ENCODE peak calls at places on chromosomes 5 and 9, in ten cellular contexts. One of them, this sample, is unnamed.

GRCh38 chr5:37771731-37772130 is 68.1 kb downstream of the GDNF start:
- DNase-seq in left cardiac atrium: no peak
- DNase-seq in fibroblast of the aortic adventitia: peak; percentile 95
- DNase-seq in right cardiac atrium: no peak
- DNase-seq in activated CD4-positive, alpha-beta memory T cell treated with anti-CD3 and anti-CD28 coated beads for 36 hours: no peak
- DNase-seq in HEK293T: no peak
- DNase-seq in germinal center: no peak
- DNase-seq in choroid plexus epithelial cell: peak; percentile 90
- DNase-seq in amniotic epithelial cell: peak; percentile 100
- DNase-seq in EL: peak; percentile 100
- DNase-seq in this sample: no peak

GRCh38 chr5:390571-391491 is 52.1 kb upstream of the EXOC3 start:
- DNase-seq in amniotic epithelial cell: no peak
- DNase-seq in right cardiac atrium: no peak
- DNase-seq in EL: no peak
- DNase-seq in choroid plexus epithelial cell: no peak
- DNase-seq in fibroblast of the aortic adventitia: no peak
- DNase-seq in germinal center: peak; percentile 1
- DNase-seq in left cardiac atrium: no peak
- DNase-seq in activated CD4-positive, alpha-beta memory T cell treated with anti-CD3 and anti-CD28 coated beads for 36 hours: no peak
- DNase-seq in HEK293T: no peak
- DNase-seq in this sample: peak; percentile 45

GRCh38 chr5:142841511-142842255 is 71.5 kb downstream of the ARHGAP26 start:
- DNase-seq in amniotic epithelial cell: no peak
- DNase-seq in right cardiac atrium: peak; percentile 83
- DNase-seq in left cardiac atrium: peak; percentile 75
- DNase-seq in activated CD4-positive, alpha-beta memory T cell treated with anti-CD3 and anti-CD28 coated beads for 36 hours: no peak
- DNase-seq in HEK293T: no peak
- DNase-seq in EL: no peak
- DNase-seq in fibroblast of the aortic adventitia: peak; percentile 85
- DNase-seq in germinal center: no peak
- DNase-seq in choroid plexus epithelial cell: peak; percentile 37
- DNase-seq in this sample: peak; percentile 87

GRCh38 chr9:112200699-112201098 is 25.6 kb upstream of the SUSD1 start:
- DNase-seq in HEK293T: no peak
- DNase-seq in left cardiac atrium: no peak
- DNase-seq in activated CD4-positive, alpha-beta memory T cell treated with anti-CD3 and anti-CD28 coated beads for 36 hours: no peak
- DNase-seq in EL: no peak
- DNase-seq in choroid plexus epithelial cell: no peak
- DNase-seq in fibroblast of the aortic adventitia: no peak
- DNase-seq in amniotic epithelial cell: no peak
- DNase-seq in germinal center: no peak
- DNase-seq in right cardiac atrium: no peak
- DNase-seq in this sample: no peak

GRCh38 chr5:149210968-149211495 is 60.6 kb upstream of the AFAP1L1 start:
- DNase-seq in choroid plexus epithelial cell: peak; percentile 38
- DNase-seq in EL: no peak
- DNase-seq in left cardiac atrium: no peak
- DNase-seq in fibroblast of the aortic adventitia: no peak
- DNase-seq in HEK293T: no peak
- DNase-seq in activated CD4-positive, alpha-beta memory T cell treated with anti-CD3 and anti-CD28 coated beads for 36 hours: no peak
- DNase-seq in amniotic epithelial cell: no peak
- DNase-seq in germinal center: no peak
- DNase-seq in right cardiac atrium: no peak
- DNase-seq in this sample: no peak

GRCh38 chr5:150058480-150059126 is 27.8 kb downstream of the CSF1R start:
- DNase-seq in choroid plexus epithelial cell: peak; percentile 47
- DNase-seq in right cardiac atrium: no peak
- DNase-seq in left cardiac atrium: no peak
- DNase-seq in germinal center: no peak
- DNase-seq in activated CD4-positive, alpha-beta memory T cell treated with anti-CD3 and anti-CD28 coated beads for 36 hours: no peak
- DNase-seq in HEK293T: no peak
- DNase-seq in amniotic epithelial cell: peak; percentile 37
- DNase-seq in fibroblast of the aortic adventitia: no peak
- DNase-seq in EL: peak; percentile 94
- DNase-seq in this sample: no peak

GRCh38 chr9:129850821-129851540 is 15.7 kb downstream of the USP20 start:
- DNase-seq in activated CD4-positive, alpha-beta memory T cell treated with anti-CD3 and anti-CD28 coated beads for 36 hours: no peak
- DNase-seq in choroid plexus epithelial cell: peak; percentile 73
- DNase-seq in EL: no peak
- DNase-seq in fibroblast of the aortic adventitia: peak; percentile 74
- DNase-seq in right cardiac atrium: no peak
- DNase-seq in germinal center: no peak
- DNase-seq in HEK293T: no peak
- DNase-seq in left cardiac atrium: no peak
- DNase-seq in amniotic epithelial cell: no peak
- DNase-seq in this sample: no peak

GRCh38 chr5:2740849-2741555 is 10.5 kb downstream of the IRX2 start:
- DNase-seq in amniotic epithelial cell: no peak
- DNase-seq in HEK293T: no peak
- DNase-seq in activated CD4-positive, alpha-beta memory T cell treated with anti-CD3 and anti-CD28 coated beads for 36 hours: no peak
- DNase-seq in EL: no peak
- DNase-seq in right cardiac atrium: no peak
- DNase-seq in left cardiac atrium: no peak
- DNase-seq in germinal center: no peak
- DNase-seq in choroid plexus epithelial cell: no peak
- DNase-seq in fibroblast of the aortic adventitia: no peak
- DNase-seq in this sample: no peak

GRCh38 chr9:102069969-102070368 is 331.5 kb upstream of the GRIN3A start:
- DNase-seq in right cardiac atrium: no peak
- DNase-seq in activated CD4-positive, alpha-beta memory T cell treated with anti-CD3 and anti-CD28 coated beads for 36 hours: no peak
- DNase-seq in left cardiac atrium: no peak
- DNase-seq in germinal center: no peak
- DNase-seq in HEK293T: no peak
- DNase-seq in amniotic epithelial cell: no peak
- DNase-seq in choroid plexus epithelial cell: peak; percentile 36
- DNase-seq in EL: no peak
- DNase-seq in fibroblast of the aortic adventitia: no peak
- DNase-seq in this sample: no peak

GRCh38 chr9:19049872-19050636 is 827 bp downstream of the RRAGA start:
- DNase-seq in EL: peak; percentile 61
- DNase-seq in activated CD4-positive, alpha-beta memory T cell treated with anti-CD3 and anti-CD28 coated beads for 36 hours: peak; percentile 25
- DNase-seq in germinal center: peak; percentile 18
- DNase-seq in fibroblast of the aortic adventitia: peak; percentile 44
- DNase-seq in right cardiac atrium: no peak
- DNase-seq in HEK293T: peak; percentile 23
- DNase-seq in left cardiac atrium: no peak
- DNase-seq in amniotic epithelial cell: peak; percentile 27
- DNase-seq in choroid plexus epithelial cell: peak; percentile 56
- DNase-seq in this sample: no peak

GRCh38 chr5:171770153-171770552 is 15.5 kb upstream of the SMIM23 start:
- DNase-seq in activated CD4-positive, alpha-beta memory T cell treated with anti-CD3 and anti-CD28 coated beads for 36 hours: no peak
- DNase-seq in right cardiac atrium: no peak
- DNase-seq in left cardiac atrium: no peak
- DNase-seq in germinal center: no peak
- DNase-seq in amniotic epithelial cell: no peak
- DNase-seq in choroid plexus epithelial cell: no peak
- DNase-seq in HEK293T: no peak
- DNase-seq in fibroblast of the aortic adventitia: no peak
- DNase-seq in EL: no peak
- DNase-seq in this sample: no peak

GRCh38 chr9:13487071-13487470 is 207.6 kb upstream of the MPDZ start:
- DNase-seq in left cardiac atrium: no peak
- DNase-seq in choroid plexus epithelial cell: no peak
- DNase-seq in HEK293T: no peak
- DNase-seq in amniotic epithelial cell: no peak
- DNase-seq in activated CD4-positive, alpha-beta memory T cell treated with anti-CD3 and anti-CD28 coated beads for 36 hours: no peak
- DNase-seq in fibroblast of the aortic adventitia: no peak
- DNase-seq in EL: no peak
- DNase-seq in germinal center: no peak
- DNase-seq in right cardiac atrium: no peak
- DNase-seq in this sample: no peak

GRCh38 chr5:149426931-149427330 is 47.8 kb upstream of the IL17B start:
- DNase-seq in activated CD4-positive, alpha-beta memory T cell treated with anti-CD3 and anti-CD28 coated beads for 36 hours: no peak
- DNase-seq in amniotic epithelial cell: no peak
- DNase-seq in fibroblast of the aortic adventitia: no peak
- DNase-seq in germinal center: no peak
- DNase-seq in EL: peak; percentile 60
- DNase-seq in HEK293T: no peak
- DNase-seq in right cardiac atrium: no peak
- DNase-seq in left cardiac atrium: no peak
- DNase-seq in choroid plexus epithelial cell: peak; percentile 50
- DNase-seq in this sample: no peak

GRCh38 chr5:558326-558725 is 34.1 kb upstream of the SLC9A3 start:
- DNase-seq in left cardiac atrium: no peak
- DNase-seq in germinal center: no peak
- DNase-seq in activated CD4-positive, alpha-beta memory T cell treated with anti-CD3 and anti-CD28 coated beads for 36 hours: peak; percentile 6
- DNase-seq in EL: no peak
- DNase-seq in right cardiac atrium: no peak
- DNase-seq in amniotic epithelial cell: no peak
- DNase-seq in fibroblast of the aortic adventitia: no peak
- DNase-seq in HEK293T: no peak
- DNase-seq in choroid plexus epithelial cell: no peak
- DNase-seq in this sample: no peak

GRCh38 chr5:37740331-37741066 is 99.3 kb downstream of the GDNF start:
- DNase-seq in activated CD4-positive, alpha-beta memory T cell treated with anti-CD3 and anti-CD28 coated beads for 36 hours: no peak
- DNase-seq in amniotic epithelial cell: peak; percentile 77
- DNase-seq in fibroblast of the aortic adventitia: peak; percentile 73
- DNase-seq in germinal center: no peak
- DNase-seq in EL: peak; percentile 66
- DNase-seq in HEK293T: no peak
- DNase-seq in choroid plexus epithelial cell: peak; percentile 65
- DNase-seq in right cardiac atrium: no peak
- DNase-seq in left cardiac atrium: no peak
- DNase-seq in this sample: no peak

GRCh38 chr9:110048976-110049698 is 158.8 kb downstream of the C9orf152 start:
- DNase-seq in right cardiac atrium: peak; percentile 56
- DNase-seq in germinal center: peak; percentile 31
- DNase-seq in left cardiac atrium: peak; percentile 38
- DNase-seq in fibroblast of the aortic adventitia: peak; percentile 58
- DNase-seq in amniotic epithelial cell: peak; percentile 42
- DNase-seq in EL: peak; percentile 52
- DNase-seq in activated CD4-positive, alpha-beta memory T cell treated with anti-CD3 and anti-CD28 coated beads for 36 hours: peak; percentile 20
- DNase-seq in HEK293T: peak; percentile 43
- DNase-seq in choroid plexus epithelial cell: peak; percentile 57
- DNase-seq in this sample: no peak

GRCh38 chr9:5305741-5306140 is 1.2 kb upstream of the RLN2 start:
- DNase-seq in EL: peak; percentile 70
- DNase-seq in HEK293T: no peak
- DNase-seq in left cardiac atrium: no peak
- DNase-seq in germinal center: no peak
- DNase-seq in activated CD4-positive, alpha-beta memory T cell treated with anti-CD3 and anti-CD28 coated beads for 36 hours: no peak
- DNase-seq in choroid plexus epithelial cell: no peak
- DNase-seq in right cardiac atrium: no peak
- DNase-seq in fibroblast of the aortic adventitia: no peak
- DNase-seq in amniotic epithelial cell: no peak
- DNase-seq in this sample: no peak

GRCh38 chr5:64972591-64972990 is 203.9 kb downstream of the CWC27 start:
- DNase-seq in germinal center: no peak
- DNase-seq in right cardiac atrium: no peak
- DNase-seq in HEK293T: no peak
- DNase-seq in fibroblast of the aortic adventitia: no peak
- DNase-seq in activated CD4-positive, alpha-beta memory T cell treated with anti-CD3 and anti-CD28 coated beads for 36 hours: no peak
- DNase-seq in EL: peak; percentile 10
- DNase-seq in choroid plexus epithelial cell: peak; percentile 5
- DNase-seq in left cardiac atrium: no peak
- DNase-seq in amniotic epithelial cell: peak; percentile 52
- DNase-seq in this sample: no peak

GRCh38 chr9:86836797-86837196 is 110.5 kb downstream of the GAS1 start:
- DNase-seq in EL: no peak
- DNase-seq in activated CD4-positive, alpha-beta memory T cell treated with anti-CD3 and anti-CD28 coated beads for 36 hours: no peak
- DNase-seq in right cardiac atrium: no peak
- DNase-seq in fibroblast of the aortic adventitia: no peak
- DNase-seq in amniotic epithelial cell: no peak
- DNase-seq in germinal center: no peak
- DNase-seq in HEK293T: no peak
- DNase-seq in choroid plexus epithelial cell: no peak
- DNase-seq in left cardiac atrium: no peak
- DNase-seq in this sample: no peak

GRCh38 chr5:41094871-41095270 is 23.7 kb upstream of the MROH2B start:
- DNase-seq in germinal center: no peak
- DNase-seq in EL: peak; percentile 17
- DNase-seq in right cardiac atrium: no peak
- DNase-seq in left cardiac atrium: no peak
- DNase-seq in amniotic epithelial cell: no peak
- DNase-seq in HEK293T: no peak
- DNase-seq in choroid plexus epithelial cell: peak; percentile 27
- DNase-seq in activated CD4-positive, alpha-beta memory T cell treated with anti-CD3 and anti-CD28 coated beads for 36 hours: no peak
- DNase-seq in fibroblast of the aortic adventitia: no peak
- DNase-seq in this sample: no peak

GRCh38 chr5:91022518-91022917 is 360.6 kb downstream of the ARRDC3 start:
- DNase-seq in fibroblast of the aortic adventitia: no peak
- DNase-seq in HEK293T: no peak
- DNase-seq in EL: no peak
- DNase-seq in choroid plexus epithelial cell: no peak
- DNase-seq in right cardiac atrium: no peak
- DNase-seq in left cardiac atrium: no peak
- DNase-seq in activated CD4-positive, alpha-beta memory T cell treated with anti-CD3 and anti-CD28 coated beads for 36 hours: no peak
- DNase-seq in amniotic epithelial cell: no peak
- DNase-seq in germinal center: no peak
- DNase-seq in this sample: no peak

GRCh38 chr5:83044941-83045340 is 32.3 kb downstream of the TMEM167A start:
- DNase-seq in right cardiac atrium: no peak
- DNase-seq in germinal center: no peak
- DNase-seq in left cardiac atrium: no peak
- DNase-seq in choroid plexus epithelial cell: no peak
- DNase-seq in fibroblast of the aortic adventitia: no peak
- DNase-seq in amniotic epithelial cell: peak; percentile 16
- DNase-seq in activated CD4-positive, alpha-beta memory T cell treated with anti-CD3 and anti-CD28 coated beads for 36 hours: no peak
- DNase-seq in HEK293T: no peak
- DNase-seq in EL: no peak
- DNase-seq in this sample: no peak

GRCh38 chr5:174078416-174078815 is 32.9 kb downstream of the NSG2 start:
- DNase-seq in choroid plexus epithelial cell: no peak
- DNase-seq in germinal center: no peak
- DNase-seq in EL: peak; percentile 43
- DNase-seq in amniotic epithelial cell: peak; percentile 0
- DNase-seq in activated CD4-positive, alpha-beta memory T cell treated with anti-CD3 and anti-CD28 coated beads for 36 hours: no peak
- DNase-seq in left cardiac atrium: no peak
- DNase-seq in HEK293T: no peak
- DNase-seq in fibroblast of the aortic adventitia: no peak
- DNase-seq in right cardiac atrium: no peak
- DNase-seq in this sample: no peak

GRCh38 chr5:113087994-113088519 is 111.5 kb downstream of the DCP2 start:
- DNase-seq in right cardiac atrium: no peak
- DNase-seq in activated CD4-positive, alpha-beta memory T cell treated with anti-CD3 and anti-CD28 coated beads for 36 hours: no peak
- DNase-seq in germinal center: no peak
- DNase-seq in EL: no peak
- DNase-seq in fibroblast of the aortic adventitia: peak; percentile 50
- DNase-seq in choroid plexus epithelial cell: peak; percentile 14
- DNase-seq in left cardiac atrium: no peak
- DNase-seq in HEK293T: no peak
- DNase-seq in amniotic epithelial cell: no peak
- DNase-seq in this sample: no peak

GRCh38 chr9:111925017-111925770 is 28.6 kb downstream of the UGCG start:
- DNase-seq in choroid plexus epithelial cell: no peak
- DNase-seq in EL: no peak
- DNase-seq in HEK293T: no peak
- DNase-seq in right cardiac atrium: no peak
- DNase-seq in left cardiac atrium: no peak
- DNase-seq in activated CD4-positive, alpha-beta memory T cell treated with anti-CD3 and anti-CD28 coated beads for 36 hours: no peak
- DNase-seq in amniotic epithelial cell: no peak
- DNase-seq in fibroblast of the aortic adventitia: no peak
- DNase-seq in germinal center: no peak
- DNase-seq in this sample: no peak

GRCh38 chr9:116250881-116251280 is 97.3 kb downstream of the PAPPA start:
- DNase-seq in choroid plexus epithelial cell: peak; percentile 78
- DNase-seq in fibroblast of the aortic adventitia: no peak
- DNase-seq in EL: no peak
- DNase-seq in left cardiac atrium: no peak
- DNase-seq in amniotic epithelial cell: no peak
- DNase-seq in activated CD4-positive, alpha-beta memory T cell treated with anti-CD3 and anti-CD28 coated beads for 36 hours: no peak
- DNase-seq in HEK293T: no peak
- DNase-seq in germinal center: no peak
- DNase-seq in right cardiac atrium: no peak
- DNase-seq in this sample: no peak

GRCh38 chr9:14031015-14031414 is 282.9 kb downstream of the NFIB start:
- DNase-seq in EL: no peak
- DNase-seq in activated CD4-positive, alpha-beta memory T cell treated with anti-CD3 and anti-CD28 coated beads for 36 hours: no peak
- DNase-seq in HEK293T: peak; percentile 24
- DNase-seq in right cardiac atrium: peak; percentile 66
- DNase-seq in amniotic epithelial cell: peak; percentile 96
- DNase-seq in left cardiac atrium: peak; percentile 28
- DNase-seq in choroid plexus epithelial cell: peak; percentile 95
- DNase-seq in germinal center: no peak
- DNase-seq in fibroblast of the aortic adventitia: peak; percentile 65
- DNase-seq in this sample: peak; percentile 53

GRCh38 chr5:32092938-32093812 is 80.9 kb downstream of the GOLPH3 start:
- DNase-seq in fibroblast of the aortic adventitia: peak; percentile 80
- DNase-seq in left cardiac atrium: peak; percentile 62
- DNase-seq in right cardiac atrium: peak; percentile 63
- DNase-seq in EL: peak; percentile 75
- DNase-seq in amniotic epithelial cell: peak; percentile 72
- DNase-seq in activated CD4-positive, alpha-beta memory T cell treated with anti-CD3 and anti-CD28 coated beads for 36 hours: peak; percentile 72
- DNase-seq in choroid plexus epithelial cell: peak; percentile 89
- DNase-seq in germinal center: peak; percentile 68
- DNase-seq in HEK293T: peak; percentile 80
- DNase-seq in this sample: peak; percentile 61